ENCODE peak calls at places on chromosome 19, in six cellular contexts. M, R, O, W, Y and L are unnamed samples.

GRCh38 chr19:5839312-5840017 is at the start of gene FUT6:
- DNase-seq in M (no peak), R (no peak), O (no peak), W (no peak), Y (no peak), L (no peak)

GRCh38 chr19:19637523-19638251 is 5.8 kb downstream of the GMIP start:
- DNase-seq in M (no peak), R (no peak), O (peak; percentile 93), W (no peak), Y (no peak), L (no peak)

GRCh38 chr19:5823579-5824281 is 15.8 kb downstream of the FUT6 start:
- DNase-seq in M (no peak), R (no peak), O (peak; percentile 87), W (no peak), Y (no peak), L (no peak)

GRCh38 chr19:51713319-51714285 is 10.2 kb downstream of the HAS1 start:
- DNase-seq in M (no peak), R (no peak), O (no peak), W (no peak), Y (no peak), L (no peak)

GRCh38 chr19:58578430-58578925 is 5.3 kb upstream of the MZF1 start:
- DNase-seq in M (no peak), R (no peak), O (peak; percentile 20), W (no peak), Y (peak; percentile 7), L (no peak)

GRCh38 chr19:41186971-41187883 is 5.8 kb upstream of the CYP2S1 start:
- DNase-seq in M (no peak), R (no peak), O (peak; percentile 80), W (no peak), Y (no peak), L (no peak)

GRCh38 chr19:51687791-51688664 is 5.1 kb upstream of the SPACA6 start:
- DNase-seq in M (peak; percentile 71), R (peak; percentile 44), O (peak; percentile 89), W (peak; percentile 72), Y (no peak), L (no peak)

GRCh38 chr19:55626350-55626749 is 2.0 kb upstream of the ZNF784 start:
- DNase-seq in M (no peak), R (no peak), O (no peak), W (no peak), Y (peak; percentile 76), L (no peak)

GRCh38 chr19:44718441-44719261 is 19.7 kb downstream of the CEACAM16 start:
- DNase-seq in M (peak; percentile 89), R (peak; percentile 56), O (peak; percentile 91), W (peak; percentile 55), Y (no peak), L (no peak)

GRCh38 chr19:33306853-33307792 is 4.8 kb upstream of the CEBPA start:
- DNase-seq in M (no peak), R (no peak), O (no peak), W (no peak), Y (no peak), L (no peak)

GRCh38 chr19:33303791-33304759 is 1.7 kb upstream of the CEBPA start:
- DNase-seq in M (peak; percentile 14), R (no peak), O (no peak), W (no peak), Y (no peak), L (no peak)

GRCh38 chr19:33306191-33306590 is 3.9 kb upstream of the CEBPA start:
- DNase-seq in M (no peak), R (no peak), O (no peak), W (no peak), Y (no peak), L (no peak)

GRCh38 chr19:33302974-33303790 is 848 bp upstream of the CEBPA start:
- DNase-seq in M (peak; percentile 70), R (peak; percentile 41), O (peak; percentile 88), W (peak; percentile 84), Y (no peak), L (no peak)

GRCh38 chr19:33304760-33305647 is 2.7 kb upstream of the CEBPA start:
- DNase-seq in M (no peak), R (no peak), O (no peak), W (no peak), Y (no peak), L (no peak)
- TF ChIP-seq CTCF in M (peak; percentile 2), R (no peak), O (peak; percentile 53), W (no peak), Y (no peak), L (no peak)

DNA sequence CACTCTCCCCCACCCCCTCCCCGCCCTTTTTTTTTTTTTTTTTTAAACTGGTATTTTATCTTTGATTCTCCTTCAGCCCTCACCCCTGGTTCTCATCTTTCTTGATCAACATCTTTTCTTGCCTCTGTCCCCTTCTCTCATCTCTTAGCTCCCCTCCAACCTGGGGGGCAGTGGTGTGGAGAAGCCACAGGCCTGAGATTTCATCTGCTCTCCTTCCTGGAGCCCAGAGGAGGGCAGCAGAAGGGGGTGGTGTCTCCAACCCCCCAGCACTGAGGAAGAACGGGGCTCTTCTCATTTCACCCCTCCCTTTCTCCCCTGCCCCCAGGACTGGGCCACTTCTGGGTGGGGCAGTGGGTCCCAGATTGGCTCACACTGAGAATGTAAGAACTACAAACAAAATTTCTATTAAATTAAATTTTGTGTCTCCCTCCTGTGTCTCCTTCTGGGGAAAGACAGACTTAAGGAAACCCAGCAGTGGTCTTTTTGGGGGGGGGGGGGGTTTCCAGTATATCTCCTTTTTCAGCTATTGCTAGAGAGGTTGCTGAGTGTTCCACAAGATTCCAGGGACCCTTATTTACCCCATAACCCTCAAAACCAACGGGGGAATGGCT is 1.5 kb upstream of the RAD23A start:
- DNase-seq in M (no peak), R (no peak), O (no peak), W (no peak), Y (no peak), L (no peak)
- H3K4me1 ChIP-seq in M (peaks cover 13% of the 10 kb centered on the region), R (peaks cover 14% of the 10 kb centered on the region), O (peaks cover 5% of the 10 kb centered on the region), W (peaks cover 15% of the 10 kb centered on the region), Y (peaks cover 48% of the 10 kb centered on the region), L (peaks cover 39% of the 10 kb centered on the region)

DNA sequence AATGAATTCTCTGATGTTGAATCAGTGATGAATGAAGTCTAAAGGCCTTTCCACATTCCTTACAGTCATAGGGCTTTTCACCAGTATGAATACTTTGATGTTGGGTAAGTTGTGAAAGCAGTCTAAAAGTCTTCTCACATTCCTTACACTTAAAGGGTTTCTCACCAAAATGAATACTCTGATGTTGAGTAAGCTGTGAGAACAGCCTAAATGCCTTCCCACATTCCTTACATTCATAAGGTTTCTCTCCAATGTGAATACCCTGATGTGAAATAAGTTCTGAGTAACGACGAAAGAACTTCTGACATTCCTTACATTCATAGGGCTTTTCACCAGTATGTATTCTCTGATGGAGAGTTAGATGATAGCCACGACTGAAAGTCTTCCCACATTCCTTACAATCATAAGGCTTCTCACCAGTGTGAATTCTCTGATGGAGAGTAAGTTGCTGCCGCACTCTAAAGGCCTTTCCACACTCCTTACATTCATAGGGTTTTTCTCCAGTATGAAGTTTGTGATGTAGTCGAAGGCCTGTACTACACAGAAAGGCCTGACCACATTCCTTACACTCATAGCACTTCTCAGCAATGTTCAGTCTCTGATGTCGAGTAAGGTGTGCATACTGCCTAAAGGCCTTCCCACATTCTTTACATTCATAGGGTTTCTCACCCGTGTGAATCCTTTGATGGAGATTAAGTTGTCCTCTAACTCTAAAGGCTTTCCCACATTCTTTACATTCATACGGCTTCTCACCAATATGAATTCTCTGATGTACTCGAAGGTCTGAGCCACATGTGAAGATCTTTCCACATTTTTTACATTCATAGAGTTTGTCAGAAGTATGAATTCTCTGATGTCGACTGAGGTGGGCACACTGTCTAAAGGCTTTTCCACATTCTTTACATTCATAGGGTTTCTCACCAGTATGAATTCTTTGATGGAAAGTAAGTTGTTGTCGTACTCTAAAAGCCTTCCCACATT is 19.9 kb downstream of the ZFP30 start:
- DNase-seq in M (no peak), R (no peak), O (no peak), W (no peak), Y (no peak), L (no peak)
- H3K9me3 ChIP-seq in M (peaks cover 11% of the 10 kb centered on the region), R (peaks cover 51% of the 10 kb centered on the region), O (peaks cover 96% of the 10 kb centered on the region), W (peaks cover 67% of the 10 kb centered on the region), Y (peaks cover 32% of the 10 kb centered on the region), L (peaks cover 6% of the 10 kb centered on the region)

GRCh38 chr19:17200408-17201079 is 14.6 kb upstream of the USE1 start:
- DNase-seq in M (no peak), R (no peak), O (no peak), W (no peak), Y (no peak), L (no peak)

GRCh38 chr19:17194608-17195007 is 20.5 kb upstream of the USE1 start:
- DNase-seq in M (no peak), R (no peak), O (no peak), W (no peak), Y (no peak), L (no peak)

GRCh38 chr19:17196610-17197009 is 18.5 kb upstream of the USE1 start:
- DNase-seq in M (no peak), R (no peak), O (no peak), W (no peak), Y (no peak), L (no peak)

GRCh38 chr19:17195106-17195505 is 20.1 kb upstream of the USE1 start:
- DNase-seq in M (no peak), R (no peak), O (no peak), W (no peak), Y (no peak), L (no peak)

DNA sequence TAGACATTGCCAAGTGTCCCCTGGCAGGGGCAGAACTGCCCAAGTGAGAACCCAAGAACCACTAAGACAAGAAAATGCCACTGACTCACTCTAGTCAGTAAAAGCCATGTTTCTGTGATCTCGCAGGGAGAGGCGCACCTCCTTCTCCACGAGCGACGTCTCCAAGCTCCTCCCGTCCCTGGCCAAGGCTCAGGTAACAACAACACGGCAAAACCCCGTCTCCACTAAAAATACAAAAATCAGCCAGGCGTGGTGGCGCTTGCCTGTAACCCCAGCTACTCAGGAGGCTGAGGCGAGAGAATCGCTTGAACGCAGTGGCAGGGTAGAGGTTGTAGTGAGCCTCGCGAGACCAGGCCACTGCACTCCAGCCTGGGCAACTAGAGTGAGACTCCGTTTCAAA is 17.5 kb upstream of the USE1 start:
- DNase-seq in M (no peak), R (no peak), O (no peak), W (no peak), Y (no peak), L (no peak)
- TF ChIP-seq CTCF in M (no peak), R (no peak), O (no peak), W (no peak), Y (no peak), L (no peak)

DNA sequence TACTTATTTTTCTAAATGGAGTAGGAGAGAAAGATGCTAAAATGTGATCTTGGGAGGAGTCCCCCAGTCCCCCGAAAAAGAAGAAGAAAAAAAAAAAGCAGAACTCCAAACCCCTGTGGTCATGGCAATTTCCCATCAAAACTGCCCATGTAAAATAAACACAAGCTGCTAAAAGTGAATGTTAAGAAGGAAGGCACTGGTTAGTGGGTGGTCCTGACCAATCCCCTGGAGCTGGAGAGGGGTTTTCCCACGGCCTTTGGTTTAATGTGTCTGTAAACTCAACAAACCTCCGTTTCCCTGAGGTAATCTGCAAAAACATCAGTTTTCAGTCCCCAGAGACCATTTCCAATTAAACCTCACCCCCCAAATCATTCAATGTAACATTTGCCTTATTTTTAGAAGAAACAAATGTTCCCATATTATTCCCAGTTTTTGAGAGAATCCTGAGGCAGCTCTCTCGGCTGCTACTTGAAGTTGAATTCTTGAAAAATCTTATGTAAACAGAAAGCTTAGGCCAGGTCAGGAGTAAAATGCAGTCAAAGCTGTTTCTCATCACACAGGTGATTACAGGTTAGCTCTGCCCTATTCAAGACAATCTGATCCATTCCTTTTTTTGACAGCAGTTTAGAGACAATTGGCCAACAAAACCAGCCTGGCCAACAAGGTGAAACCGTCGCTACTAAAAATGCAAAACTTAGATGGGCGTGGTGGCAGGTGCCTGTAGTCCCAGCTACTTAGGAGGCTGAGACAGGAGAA is 17.0 kb downstream of the RAB3D start:
- DNase-seq in M (no peak), R (peak; percentile 37), O (no peak), W (no peak), Y (no peak), L (no peak)
- H3K4me1 ChIP-seq in M (no peaks in the 10 kb centered on the region), R (peaks cover 12% of the 10 kb centered on the region), O (peaks cover 7% of the 10 kb centered on the region), W (no peaks in the 10 kb centered on the region), Y (peaks cover 13% of the 10 kb centered on the region), L (peaks cover 69% of the 10 kb centered on the region)